ENCODE peak calls at places on chromosome 6, in nine cellular contexts. J, G, Y, T, X, E, V, D and Q are unnamed samples.

GRCh38 chr6:3847521-3847920 is 1.7 kb upstream of the FAM50B start:
- DNase-seq in J (no peak), G (no peak), Y (no peak), T (no peak), X (no peak), E (no peak), V (no peak), D (peak; percentile 48), Q (no peak)

GRCh38 chr6:18412644-18413043 is 25.5 kb downstream of the RNF144B start:
- DNase-seq in J (no peak), G (no peak), Y (no peak), T (no peak), X (no peak), E (no peak), V (peak; percentile 6), D (no peak), Q (no peak)

GRCh38 chr6:108118359-108118724 is 43.8 kb upstream of the OSTM1 start:
- DNase-seq in J (no peak), G (no peak), Y (no peak), T (no peak), X (no peak), E (no peak), V (no peak), D (no peak), Q (no peak)

GRCh38 chr6:151592449-151593169 is 98.8 kb downstream of the CCDC170 start:
- DNase-seq in J (no peak), G (no peak), Y (no peak), T (no peak), X (no peak), E (no peak), V (no peak), D (no peak), Q (no peak)

GRCh38 chr6:41607736-41608135 is 30.5 kb upstream of the MDFI start:
- DNase-seq in J (no peak), G (no peak), Y (no peak), T (no peak), X (no peak), E (no peak), V (no peak), D (no peak), Q (no peak)

GRCh38 chr6:16854986-16855385 is 93.7 kb upstream of the ATXN1 start:
- DNase-seq in J (no peak), G (peak; percentile 48), Y (no peak), T (no peak), X (no peak), E (no peak), V (no peak), D (no peak), Q (no peak)

GRCh38 chr6:99151634-99152344 is 197.7 kb downstream of the FAXC start:
- DNase-seq in J (no peak), G (no peak), Y (no peak), T (no peak), X (peak; percentile 53), E (peak; percentile 5), V (peak; percentile 33), D (peak; percentile 11), Q (peak; percentile 69)

GRCh38 chr6:131062245-131063027 is 609 bp downstream of the EPB41L2 start:
- DNase-seq in J (no peak), G (no peak), Y (no peak), T (no peak), X (peak; percentile 30), E (peak; percentile 11), V (no peak), D (peak; percentile 31), Q (peak; percentile 56)

GRCh38 chr6:34627296-34627695 is 69.3 kb downstream of the ILRUN start:
- DNase-seq in J (no peak), G (no peak), Y (no peak), T (no peak), X (no peak), E (no peak), V (no peak), D (no peak), Q (no peak)

GRCh38 chr6:115485400-115485799 is 575.3 kb downstream of the FRK start:
- DNase-seq in J (no peak), G (no peak), Y (no peak), T (no peak), X (no peak), E (no peak), V (no peak), D (no peak), Q (no peak)

GRCh38 chr6:127515234-127515793 is 3.8 kb downstream of the MTCL3 start:
- DNase-seq in J (no peak), G (no peak), Y (peak; percentile 37), T (peak; percentile 53), X (no peak), E (no peak), V (peak; percentile 28), D (peak; percentile 38), Q (no peak)

GRCh38 chr6:37845026-37845911 is 25.7 kb downstream of the ZFAND3 start:
- DNase-seq in J (no peak), G (no peak), Y (no peak), T (no peak), X (no peak), E (no peak), V (no peak), D (no peak), Q (peak; percentile 68)

GRCh38 chr6:41836022-41836659 is 48.6 kb downstream of the TOMM6 start:
- DNase-seq in J (no peak), G (peak; percentile 2), Y (no peak), T (no peak), X (no peak), E (no peak), V (peak; percentile 15), D (peak; percentile 19), Q (peak; percentile 77)

GRCh38 chr6:149508485-149508884 is 23.7 kb upstream of the ZC3H12D start:
- DNase-seq in J (no peak), G (no peak), Y (no peak), T (no peak), X (no peak), E (no peak), V (no peak), D (no peak), Q (no peak)

GRCh38 chr6:113997106-113997505 is 26.2 kb upstream of the HDAC2 start:
- DNase-seq in J (no peak), G (no peak), Y (no peak), T (no peak), X (peak; percentile 27), E (no peak), V (peak; percentile 85), D (peak; percentile 79), Q (no peak)

GRCh38 chr6:127026247-127026646 is 92.2 kb upstream of the RSPO3 start:
- DNase-seq in J (peak; percentile 40), G (no peak), Y (no peak), T (no peak), X (no peak), E (no peak), V (no peak), D (no peak), Q (no peak)

GRCh38 chr6:13478525-13478962 is 8.9 kb downstream of the GFOD1 start:
- DNase-seq in J (no peak), G (no peak), Y (no peak), T (no peak), X (no peak), E (no peak), V (no peak), D (no peak), Q (no peak)

GRCh38 chr6:136793348-136793747 is 1.1 kb upstream of the MAP3K5 start:
- DNase-seq in J (no peak), G (no peak), Y (no peak), T (no peak), X (peak; percentile 11), E (no peak), V (no peak), D (no peak), Q (no peak)

GRCh38 chr6:130183271-130184222 is 39.2 kb downstream of the SAMD3 start:
- DNase-seq in J (no peak), G (peak; percentile 9), Y (no peak), T (no peak), X (no peak), E (peak; percentile 7), V (no peak), D (no peak), Q (no peak)

GRCh38 chr6:12266571-12266970 is 23.6 kb upstream of the EDN1 start:
- DNase-seq in J (no peak), G (peak; percentile 83), Y (no peak), T (no peak), X (no peak), E (no peak), V (peak; percentile 62), D (peak; percentile 70), Q (peak; percentile 24)

GRCh38 chr6:40441132-40441531 is 146.0 kb downstream of the LRFN2 start:
- DNase-seq in J (no peak), G (no peak), Y (no peak), T (no peak), X (no peak), E (no peak), V (no peak), D (no peak), Q (no peak)

GRCh38 chr6:34982424-34982852 is 93.4 kb downstream of the ANKS1A start:
- DNase-seq in J (no peak), G (peak; percentile 27), Y (peak; percentile 16), T (no peak), X (peak; percentile 21), E (no peak), V (peak; percentile 29), D (peak; percentile 48), Q (peak; percentile 29)

GRCh38 chr6:138038148-138038870 is 68.9 kb downstream of the PERP start:
- DNase-seq in J (no peak), G (no peak), Y (no peak), T (no peak), X (no peak), E (no peak), V (no peak), D (no peak), Q (no peak)

GRCh38 chr6:167700199-167700598 is 126.5 kb upstream of the AFDN start:
- DNase-seq in J (no peak), G (no peak), Y (no peak), T (no peak), X (no peak), E (no peak), V (no peak), D (no peak), Q (no peak)

GRCh38 chr6:111803804-111804203 is 69.4 kb downstream of the FYN start:
- DNase-seq in J (no peak), G (no peak), Y (no peak), T (no peak), X (no peak), E (no peak), V (no peak), D (no peak), Q (no peak)

GRCh38 chr6:63066053-63066704 is 145.1 kb upstream of the FKBP1C start:
- DNase-seq in J (no peak), G (no peak), Y (no peak), T (no peak), X (peak; percentile 51), E (no peak), V (no peak), D (no peak), Q (peak; percentile 55)

GRCh38 chr6:46051962-46052361 is 36.3 kb upstream of the CLIC5 start:
- DNase-seq in J (no peak), G (no peak), Y (no peak), T (no peak), X (no peak), E (no peak), V (peak; percentile 35), D (peak; percentile 74), Q (peak; percentile 76)

GRCh38 chr6:81075974-81076373 is 676.5 kb downstream of the TENT5A start:
- DNase-seq in J (no peak), G (no peak), Y (no peak), T (no peak), X (peak; percentile 35), E (no peak), V (peak; percentile 17), D (peak; percentile 29), Q (peak; percentile 52)

GRCh38 chr6:7119272-7119801 is 11.6 kb downstream of the RREB1 start:
- DNase-seq in J (no peak), G (no peak), Y (no peak), T (no peak), X (no peak), E (no peak), V (no peak), D (no peak), Q (peak; percentile 87)

GRCh38 chr6:4134841-4135664 is at the start of gene ECI2:
- DNase-seq in J (no peak), G (peak; percentile 17), Y (peak; percentile 62), T (peak; percentile 58), X (peak; percentile 81), E (peak; percentile 22), V (no peak), D (no peak), Q (peak; percentile 91)

GRCh38 chr6:137883400-137883888 is 16.4 kb downstream of the TNFAIP3 start:
- DNase-seq in J (no peak), G (peak; percentile 69), Y (no peak), T (no peak), X (no peak), E (no peak), V (peak; percentile 57), D (peak; percentile 65), Q (peak; percentile 42)